ENCODE peak calls at places on chromosome 19, in ten cellular contexts. Y is ovary, C is tibial nerve, A is sigmoid colon, J is suprapubic skin, X is A549, D is esophagus muscularis mucosa, I is stomach, O is upper lobe of left lung, M is K562. W is an unnamed sample.

GRCh38 chr19:38321646-38322323 is 2.1 kb downstream of the KCNK6 start:
- DNase-seq in Y (peak; percentile 92), C (no peak), A (peak; percentile 98), J (no peak), X (no peak), D (no peak), I (no peak), O (no peak), M (no peak), W (peak; percentile 58)

GRCh38 chr19:31338069-31338767 is 11.0 kb downstream of the TSHZ3 start:
- DNase-seq in Y (peak; percentile 85), C (peak; percentile 67), A (peak; percentile 92), J (no peak), X (peak; percentile 50), D (no peak), I (no peak), O (peak; percentile 14), M (peak; percentile 26), W (peak; percentile 47)

GRCh38 chr19:49690656-49691242 is at the start of gene CPT1C:
- DNase-seq in Y (peak; percentile 81), C (peak; percentile 70), A (peak; percentile 93), J (peak; percentile 88), X (no peak), D (peak; percentile 94), I (peak; percentile 79), O (no peak), M (no peak), W (peak; percentile 75)

GRCh38 chr19:31175564-31176348 is 173.5 kb downstream of the TSHZ3 start:
- DNase-seq in Y (no peak), C (no peak), A (no peak), J (no peak), X (no peak), D (peak; percentile 79), I (no peak), O (peak; percentile 15), M (no peak), W (no peak)

GRCh38 chr19:30324982-30325381 is 47.2 kb upstream of the ZNF536 start:
- DNase-seq in Y (no peak), C (no peak), A (peak; percentile 52), J (peak; percentile 16), X (no peak), D (no peak), I (peak; percentile 19), O (no peak), M (no peak), W (no peak)

GRCh38 chr19:38310986-38311385 is 4.8 kb downstream of the YIF1B start:
- DNase-seq in Y (no peak), C (no peak), A (no peak), J (no peak), X (no peak), D (no peak), I (no peak), O (no peak), M (no peak), W (no peak)

GRCh38 chr19:13839938-13840750 is 36.8 kb upstream of the NANOS3 start:
- DNase-seq in Y (peak; percentile 46), C (peak; percentile 37), A (peak; percentile 84), J (peak; percentile 89), X (peak; percentile 66), D (no peak), I (peak; percentile 75), O (peak; percentile 90), M (no peak), W (peak; percentile 91)

GRCh38 chr19:49712397-49712859 is 21.5 kb downstream of the CPT1C start:
- DNase-seq in Y (peak; percentile 52), C (peak; percentile 14), A (peak; percentile 87), J (no peak), X (peak; percentile 96), D (no peak), I (no peak), O (no peak), M (peak; percentile 97), W (peak; percentile 47)

DNA sequence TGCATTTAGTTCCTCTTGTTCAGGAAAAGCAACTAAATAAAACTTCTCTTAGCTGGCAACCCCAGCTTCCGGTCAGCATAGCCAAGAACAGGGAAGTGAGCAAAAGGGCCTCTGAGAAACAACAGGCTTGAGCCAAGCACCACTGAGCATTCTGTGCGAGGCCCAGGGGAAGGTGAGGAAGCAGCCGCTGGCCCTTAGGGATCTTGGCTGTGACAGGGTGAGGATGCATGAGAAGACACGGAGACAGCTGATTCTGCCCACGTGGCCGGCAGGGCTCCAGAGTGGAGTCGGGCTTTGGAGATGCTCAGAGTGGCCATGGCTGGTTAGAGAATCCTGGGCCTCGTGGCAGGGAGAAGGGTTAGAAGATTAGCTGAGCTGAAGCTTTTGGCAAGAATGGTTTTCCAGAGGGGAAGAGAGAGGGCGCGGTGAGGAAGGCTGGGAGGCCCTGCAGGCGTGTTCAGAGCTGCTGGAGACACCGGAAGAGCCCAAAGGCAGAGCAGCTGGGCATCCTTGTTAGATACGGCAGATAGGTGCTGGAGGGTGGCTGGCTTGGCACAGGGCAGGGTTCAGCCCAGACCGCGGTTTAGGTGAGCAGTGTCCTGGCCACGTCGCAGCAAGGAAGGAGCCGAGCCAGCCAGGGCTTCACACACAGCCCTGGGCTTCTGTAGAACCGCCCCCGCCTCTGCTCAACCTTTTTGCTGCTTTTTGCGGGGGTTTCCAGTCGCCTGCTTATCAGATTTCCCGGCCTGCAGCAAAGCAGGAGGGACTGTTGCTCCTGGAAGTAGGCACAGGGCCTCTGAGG is 17.3 kb downstream of the UPF1 start:
- DNase-seq in Y (peak; percentile 66), C (peak; percentile 71), A (peak; percentile 86), J (no peak), X (no peak), D (peak; percentile 95), I (no peak), O (peak; percentile 54), M (no peak), W (peak; percentile 49)
- TF ChIP-seq EP300 in Y (no peak), C (no peak), A (no peak), J (no peak), X (no peak), D (no peak), I (no peak), O (no peak), M (no peak), W (no peak)

DNA sequence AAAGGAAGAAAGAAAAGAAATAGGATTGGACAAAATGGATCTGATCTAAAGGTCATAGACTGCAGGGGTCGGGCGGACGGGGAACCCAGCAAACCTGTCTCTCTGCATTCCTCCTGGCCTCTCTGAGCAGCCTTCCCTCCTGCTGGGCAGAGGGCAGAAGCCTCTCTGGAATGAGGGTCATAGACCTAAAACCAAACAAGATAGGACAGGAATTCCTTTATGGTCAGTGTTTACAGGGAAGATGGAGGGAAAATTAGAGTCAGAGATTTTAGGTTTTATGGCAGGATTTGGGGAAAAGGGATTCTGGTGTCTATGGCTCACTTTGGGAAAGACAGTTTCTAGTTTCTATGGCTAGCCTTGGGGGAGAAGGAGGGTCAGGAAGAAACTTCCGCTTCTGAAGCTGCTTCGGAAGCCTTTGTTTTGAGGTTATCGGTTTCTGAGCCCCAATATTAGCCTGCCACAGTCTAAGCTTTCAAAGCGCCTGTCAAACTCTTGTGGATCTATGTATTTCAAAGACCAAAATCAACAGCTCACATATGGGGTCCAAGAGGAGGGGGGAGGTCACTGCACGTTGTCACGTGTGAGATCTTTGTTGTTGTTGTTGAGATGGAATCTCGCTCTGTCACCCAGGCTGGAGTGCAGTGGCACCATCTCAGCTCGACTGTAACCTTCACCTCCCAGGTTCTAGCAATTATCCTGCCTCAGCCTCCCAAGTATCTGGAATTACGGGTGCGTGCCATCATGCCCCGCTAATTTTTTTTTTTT is 18.9 kb upstream of the DPRX start:
- DNase-seq in Y (no peak), C (no peak), A (no peak), J (no peak), X (no peak), D (no peak), I (no peak), O (no peak), M (no peak), W (no peak)
- TF ChIP-seq EP300 in Y (no peak), C (no peak), A (no peak), J (no peak), X (no peak), D (no peak), I (no peak), O (no peak), M (no peak), W (no peak)

GRCh38 chr19:48470281-48470680 is 1.1 kb downstream of the CYTH2 start:
- DNase-seq in Y (no peak), C (no peak), A (no peak), J (no peak), X (no peak), D (no peak), I (no peak), O (peak; percentile 49), M (no peak), W (no peak)
- TF ChIP-seq EP300 in Y (no peak), C (no peak), A (no peak), J (no peak), X (no peak), D (no peak), I (no peak), O (no peak), M (no peak), W (no peak)

GRCh38 chr19:5803441-5803751 is 1.5 kb upstream of the NRTN start:
- DNase-seq in Y (no peak), C (no peak), A (peak; percentile 65), J (no peak), X (no peak), D (no peak), I (no peak), O (no peak), M (no peak), W (no peak)

GRCh38 chr19:5805465-5806132 is 732 bp downstream of the NRTN start:
- DNase-seq in Y (peak; percentile 36), C (peak; percentile 22), A (peak; percentile 92), J (no peak), X (peak; percentile 62), D (no peak), I (peak; percentile 88), O (peak; percentile 90), M (peak; percentile 86), W (peak; percentile 87)

GRCh38 chr19:5806133-5806489 is 1.2 kb downstream of the NRTN start:
- DNase-seq in Y (no peak), C (no peak), A (no peak), J (no peak), X (no peak), D (no peak), I (no peak), O (no peak), M (no peak), W (no peak)

GRCh38 chr19:5803752-5804515 is 933 bp upstream of the NRTN start:
- DNase-seq in Y (peak; percentile 68), C (peak; percentile 63), A (peak; percentile 95), J (peak; percentile 93), X (peak; percentile 87), D (peak; percentile 95), I (peak; percentile 95), O (peak; percentile 99), M (peak; percentile 94), W (peak; percentile 95)

DNA sequence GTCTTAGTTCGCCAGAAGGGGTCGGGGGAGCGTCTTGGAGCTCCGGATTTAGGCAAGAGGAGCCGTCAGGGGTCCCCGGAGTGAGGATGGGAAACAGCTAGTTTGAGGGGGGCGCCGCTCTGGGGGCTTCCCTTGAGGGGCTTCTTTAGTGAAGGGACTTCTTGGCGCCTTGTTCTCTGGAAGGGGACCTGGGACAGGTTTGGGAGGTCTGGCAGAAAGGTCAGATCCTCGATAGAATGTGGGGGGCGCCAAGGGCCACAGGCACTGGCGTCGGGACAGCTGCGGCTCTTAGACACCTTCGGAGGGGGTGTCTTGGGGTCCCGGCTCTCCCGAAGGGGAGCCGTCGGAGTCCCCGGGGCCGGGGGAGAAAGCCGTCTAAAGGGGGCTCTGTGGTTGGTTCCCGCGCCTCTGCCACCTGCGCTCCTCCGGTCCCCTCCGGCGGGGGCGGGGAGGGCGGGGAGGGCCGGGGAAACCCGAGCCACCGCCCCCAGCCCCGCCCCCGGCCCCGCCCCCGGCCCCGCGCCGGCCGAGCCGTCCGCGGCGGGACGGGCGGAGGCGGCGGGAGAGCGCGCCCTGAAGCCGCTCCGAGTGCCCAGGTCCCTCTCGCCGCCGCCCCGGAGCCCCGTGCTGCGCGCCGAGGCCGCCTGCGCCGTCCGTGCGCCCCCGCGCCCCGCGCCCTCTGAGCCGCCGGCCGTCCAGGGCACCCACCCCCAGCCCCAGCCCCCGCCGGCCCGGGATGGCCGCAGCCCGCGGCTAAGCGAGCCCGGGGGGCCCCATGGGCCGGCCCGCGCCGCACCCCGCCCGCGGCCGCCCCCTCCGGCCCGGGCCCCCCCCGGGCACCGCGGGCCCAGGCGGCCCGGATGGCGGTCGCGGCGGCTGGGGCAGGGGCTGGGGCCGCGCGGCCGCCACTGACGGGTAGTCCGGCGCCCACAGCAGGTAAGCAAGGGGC is at the start of gene NRTN:
- DNase-seq in Y (no peak), C (no peak), A (peak; percentile 71), J (no peak), X (no peak), D (no peak), I (peak; percentile 69), O (peak; percentile 88), M (peak; percentile 85), W (peak; percentile 67)
- TF ChIP-seq EP300 in Y (no peak), C (no peak), A (no peak), J (no peak), X (no peak), D (no peak), I (no peak), O (no peak), M (no peak), W (no peak)

W was measured in transverse colon.